ENCODE peak calls at places on chromosomes 12 and 14, in four cellular contexts. Z is cardiac muscle cell, U is A549, M is RWPE2. F is an unnamed sample.

GRCh38 chr12:1914116-1914911 is 4.1 kb downstream of the CACNA2D4 start:
- DNase-seq in Z (no peak), M (no peak), U (no peak), F (peak; percentile 74)

GRCh38 chr14:99286761-99287160 is 14.8 kb upstream of the BCL11B start:
- DNase-seq in Z (no peak), U (no peak), M (no peak), F (no peak)

GRCh38 chr12:57552692-57553321 is 3.0 kb downstream of the KIF5A start:
- DNase-seq in Z (peak; percentile 19), M (no peak), U (no peak), F (no peak)

GRCh38 chr14:59376691-59377090 is 88.5 kb downstream of the GPR135 start:
- DNase-seq in M (no peak), Z (no peak), U (no peak), F (no peak)

GRCh38 chr14:99644723-99645544 is at the start of gene HHIPL1:
- DNase-seq in U (no peak), Z (peak; percentile 42), M (no peak), F (no peak)

GRCh38 chr12:120687570-120688289 is 781 bp downstream of the MLEC start:
- DNase-seq in Z (peak; percentile 47), M (no peak), U (no peak), F (no peak)

GRCh38 chr12:87796961-87797516 is 232.2 kb downstream of the C12orf50 start:
- DNase-seq in Z (no peak), U (no peak), M (no peak), F (no peak)

GRCh38 chr14:69317392-69317755 is 57.4 kb downstream of the GALNT16 start:
- DNase-seq in Z (no peak), M (no peak), U (peak; percentile 79), F (no peak)

GRCh38 chr14:99066378-99066777 is 205.6 kb downstream of the BCL11B start:
- DNase-seq in Z (no peak), U (no peak), M (no peak), F (no peak)

GRCh38 chr12:111942557-111942956 is 70.4 kb downstream of the TMEM116 start:
- DNase-seq in U (peak; percentile 67), Z (no peak), M (no peak), F (no peak)

GRCh38 chr12:109111775-109112491 is 4.5 kb upstream of the ACACB start:
- DNase-seq in M (no peak), U (peak; percentile 69), Z (peak; percentile 65), F (no peak)

GRCh38 chr12:106090586-106091411 is 48.0 kb downstream of the NUAK1 start:
- DNase-seq in Z (no peak), M (no peak), U (no peak), F (peak; percentile 86)

GRCh38 chr12:88539893-88540292 is 40.4 kb downstream of the KITLG start:
- DNase-seq in Z (no peak), U (no peak), M (no peak), F (no peak)

GRCh38 chr12:10959777-10960176 is 20.7 kb upstream of the TAS2R14 start:
- DNase-seq in Z (no peak), M (no peak), U (peak; percentile 21), F (no peak)

GRCh38 chr14:69325646-69326265 is 65.8 kb downstream of the GALNT16 start:
- DNase-seq in Z (no peak), U (no peak), M (peak; percentile 51), F (no peak)

GRCh38 chr12:3977621-3978020 is 104.4 kb upstream of the PARP11 start:
- DNase-seq in U (no peak), Z (no peak), M (no peak), F (no peak)

GRCh38 chr14:61585598-61586538 is 109.4 kb upstream of the HIF1A start:
- DNase-seq in Z (no peak), M (no peak), U (no peak), F (no peak)

GRCh38 chr14:87233266-87233665 is 759.7 kb downstream of the GALC start:
- DNase-seq in M (no peak), U (no peak), Z (no peak), F (no peak)

GRCh38 chr14:29168149-29168548 is 401.6 kb downstream of the FOXG1 start:
- DNase-seq in Z (no peak), M (no peak), U (no peak), F (no peak)

GRCh38 chr12:124797321-124797720 is 66.3 kb downstream of the SCARB1 start:
- DNase-seq in Z (no peak), U (no peak), M (no peak), F (no peak)

GRCh38 chr12:46371718-46372130 is 849 bp downstream of the SLC38A2 start:
- DNase-seq in Z (peak; percentile 68), M (peak; percentile 65), U (peak; percentile 82), F (peak; percentile 87)

GRCh38 chr14:99043258-99043615 is 228.8 kb downstream of the BCL11B start:
- DNase-seq in M (no peak), Z (no peak), U (no peak), F (no peak)

GRCh38 chr14:21191809-21192446 is 36.1 kb upstream of the OR5AU1 start:
- DNase-seq in Z (peak; percentile 82), U (peak; percentile 61), M (no peak), F (no peak)

GRCh38 chr14:72541546-72541945 is 352.4 kb downstream of the DPF3 start:
- DNase-seq in Z (no peak), U (no peak), M (no peak), F (no peak)

GRCh38 chr12:50686406-50686805 is 77.5 kb upstream of the ATF1 start:
- DNase-seq in M (no peak), Z (no peak), U (no peak), F (no peak)

GRCh38 chr14:87643005-87643404 is 350.0 kb downstream of the GALC start:
- DNase-seq in U (no peak), Z (peak; percentile 58), M (no peak), F (no peak)

GRCh38 chr14:58695514-58695913 is 57.8 kb downstream of the DACT1 start:
- DNase-seq in Z (no peak), U (no peak), M (no peak), F (no peak)

GRCh38 chr12:80040075-80040738 is 59.1 kb upstream of the OTOGL start:
- DNase-seq in M (no peak), U (no peak), Z (no peak), F (no peak)

GRCh38 chr14:34692348-34692747 is 22.0 kb downstream of the CFL2 start:
- DNase-seq in Z (no peak), U (no peak), M (no peak), F (no peak)

GRCh38 chr14:101323111-101323510 is 238.2 kb upstream of the DIO3 start:
- DNase-seq in M (no peak), Z (no peak), U (no peak), F (no peak)

GRCh38 chr14:104461676-104462443 is 117.7 kb upstream of the C14orf180 start:
- DNase-seq in U (no peak), Z (peak; percentile 42), M (no peak), F (peak; percentile 82)

GRCh38 chr12:12954361-12954760 is 2.4 kb upstream of the GPRC5D start:
- DNase-seq in Z (no peak), M (no peak), U (peak; percentile 28), F (no peak)

GRCh38 chr12:120598674-120599463 is 17.7 kb upstream of the POP5 start:
- DNase-seq in M (no peak), U (peak; percentile 43), Z (no peak), F (peak; percentile 86)

GRCh38 chr12:50660425-50660822 is 103.5 kb upstream of the ATF1 start:
- DNase-seq in M (no peak), U (no peak), Z (no peak), F (no peak)

GRCh38 chr14:23605931-23606585 is 27.5 kb upstream of the JPH4 start:
- DNase-seq in Z (no peak), M (no peak), U (no peak), F (peak; percentile 40)

GRCh38 chr14:73594491-73594890 is 2.8 kb downstream of the ACOT4 start:
- DNase-seq in M (no peak), Z (no peak), U (no peak), F (no peak)

GRCh38 chr14:73589128-73589527 is 2.5 kb upstream of the ACOT4 start:
- DNase-seq in Z (no peak), U (no peak), M (no peak), F (no peak)

GRCh38 chr14:73591690-73592448 is at the start of gene ACOT4:
- DNase-seq in Z (peak; percentile 28), M (no peak), U (peak; percentile 62), F (no peak)
- TF ChIP-seq CTCF in Z (no peak), M (peak; percentile 24), U (peak; percentile 11), F (no peak)

DNA sequence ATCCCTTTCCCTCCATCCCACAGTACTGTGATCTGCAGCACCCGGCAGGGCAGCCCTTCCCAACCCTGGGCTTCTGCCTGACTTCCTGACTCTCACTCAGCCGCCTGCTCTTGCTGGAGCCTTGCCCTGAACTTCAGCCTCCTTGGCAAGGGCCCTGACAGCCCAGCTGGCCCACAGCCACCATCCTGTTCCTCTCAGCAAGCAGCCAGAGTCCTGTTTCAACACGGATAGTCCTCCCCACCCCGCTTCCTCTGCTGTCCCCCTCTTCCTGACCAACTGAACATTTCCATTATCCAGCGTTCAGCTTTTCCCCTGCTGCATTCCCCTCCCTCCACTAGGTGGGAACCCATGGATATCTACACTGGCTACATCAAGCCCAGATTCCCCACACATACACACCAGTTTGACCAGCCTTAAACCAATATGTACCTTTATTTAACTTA is 74.0 kb upstream of the MDM1 start:
- DNase-seq in Z (no peak), U (peak; percentile 59), M (peak; percentile 71), F (no peak)
- TF ChIP-seq CTCF in Z (peak; percentile 62), U (no peak), M (peak; percentile 25), F (peak; percentile 49)

GRCh38 chr12:94649349-94650142 is 811 bp downstream of the TMCC3 start:
- DNase-seq in U (peak; percentile 26), M (no peak), Z (peak; percentile 40), F (no peak)
- TF ChIP-seq CTCF in U (peak; percentile 49), M (peak; percentile 62), Z (peak; percentile 48), F (peak; percentile 47)

GRCh38 chr12:5520037-5520436 is 88.1 kb downstream of the NTF3 start:
- DNase-seq in Z (no peak), U (no peak), M (no peak), F (peak; percentile 40)
- TF ChIP-seq CTCF in Z (no peak), U (no peak), M (no peak), F (no peak)

GRCh38 chr12:9813821-9814798 is 13.2 kb upstream of the KLRF1 start:
- DNase-seq in M (no peak), Z (peak; percentile 66), U (peak; percentile 66), F (no peak)
- TF ChIP-seq CTCF in M (peak; percentile 54), Z (peak; percentile 96), U (peak; percentile 65), F (peak; percentile 27)

GRCh38 chr12:30111719-30112118 is 328.0 kb upstream of the TMTC1 start:
- DNase-seq in Z (no peak), M (no peak), U (no peak), F (no peak)
- TF ChIP-seq CTCF in Z (no peak), M (no peak), U (no peak), F (no peak)

GRCh38 chr12:117045998-117046374 is 53.2 kb downstream of the TESC start:
- DNase-seq in M (no peak), Z (no peak), U (no peak), F (no peak)
- TF ChIP-seq CTCF in M (no peak), Z (no peak), U (no peak), F (no peak)